ENCODE peak calls at places on chromosomes 16 and 17, in four cellular contexts. R is lower leg skin, O is A549, C is AG10803. Z is an unnamed sample.

GRCh38 chr17:74746922-74747321 is 1.5 kb upstream of the NHERF1 start:
- DNase-seq in C (no peak), O (no peak), R (no peak), Z (no peak)

GRCh38 chr16:81778861-81779539 is at the start of gene PLCG2:
- DNase-seq in O (peak), C (no peak), R (peak), Z (peak)

GRCh38 chr17:55233840-55234239 is 30.9 kb upstream of the HLF start:
- DNase-seq in O (no peak), R (no peak), C (no peak), Z (no peak)

GRCh38 chr16:49353650-49354049 is 20.0 kb upstream of the C16orf78 start:
- DNase-seq in O (no peak), C (no peak), R (no peak), Z (no peak)

GRCh38 chr16:69942099-69942491 is 9.0 kb upstream of the CLEC18A start:
- DNase-seq in C (no peak), R (no peak), O (no peak), Z (no peak)

GRCh38 chr16:1006781-1007180 is 25.2 kb downstream of the SOX8 start:
- DNase-seq in O (no peak), C (no peak), R (no peak), Z (no peak)

GRCh38 chr17:15406081-15406480 is 61.3 kb downstream of the CDRT4 start:
- DNase-seq in O (no peak), R (no peak), C (no peak), Z (no peak)

GRCh38 chr17:59372138-59372751 is 40.8 kb downstream of the YPEL2 start:
- DNase-seq in R (peak), C (peak), O (no peak), Z (peak)

GRCh38 chr16:66678314-66678713 is 18.2 kb downstream of the CMTM4 start:
- DNase-seq in O (no peak), R (no peak), C (peak), Z (no peak)

GRCh38 chr16:53052519-53053501 is at the start of gene CHD9NB:
- DNase-seq in C (peak), R (peak), O (peak), Z (peak)

GRCh38 chr17:18065546-18065945 is 22.2 kb upstream of the DRG2 start:
- DNase-seq in C (no peak), R (no peak), O (no peak), Z (no peak)

GRCh38 chr16:27617678-27618077 is 67.7 kb downstream of the KATNIP start:
- DNase-seq in R (no peak), O (no peak), C (no peak), Z (no peak)

GRCh38 chr17:79852748-79853147 is 13.5 kb upstream of the CBX4 start:
- DNase-seq in R (no peak), C (peak), O (peak), Z (no peak)

GRCh38 chr17:82408288-82408937 is 9.7 kb upstream of the HEXD start:
- DNase-seq in C (no peak), R (no peak), O (no peak), Z (no peak)

GRCh38 chr17:40458001-40458791 is 14.9 kb downstream of the IGFBP4 start:
- DNase-seq in C (peak), R (no peak), O (peak), Z (no peak)

GRCh38 chr17:40452921-40453378 is 9.7 kb downstream of the IGFBP4 start:
- DNase-seq in R (no peak), O (peak), C (no peak), Z (no peak)

GRCh38 chr17:39114744-39115534 is 36.5 kb downstream of the PLXDC1 start:
- DNase-seq in O (no peak), R (no peak), C (peak), Z (no peak)

DNA sequence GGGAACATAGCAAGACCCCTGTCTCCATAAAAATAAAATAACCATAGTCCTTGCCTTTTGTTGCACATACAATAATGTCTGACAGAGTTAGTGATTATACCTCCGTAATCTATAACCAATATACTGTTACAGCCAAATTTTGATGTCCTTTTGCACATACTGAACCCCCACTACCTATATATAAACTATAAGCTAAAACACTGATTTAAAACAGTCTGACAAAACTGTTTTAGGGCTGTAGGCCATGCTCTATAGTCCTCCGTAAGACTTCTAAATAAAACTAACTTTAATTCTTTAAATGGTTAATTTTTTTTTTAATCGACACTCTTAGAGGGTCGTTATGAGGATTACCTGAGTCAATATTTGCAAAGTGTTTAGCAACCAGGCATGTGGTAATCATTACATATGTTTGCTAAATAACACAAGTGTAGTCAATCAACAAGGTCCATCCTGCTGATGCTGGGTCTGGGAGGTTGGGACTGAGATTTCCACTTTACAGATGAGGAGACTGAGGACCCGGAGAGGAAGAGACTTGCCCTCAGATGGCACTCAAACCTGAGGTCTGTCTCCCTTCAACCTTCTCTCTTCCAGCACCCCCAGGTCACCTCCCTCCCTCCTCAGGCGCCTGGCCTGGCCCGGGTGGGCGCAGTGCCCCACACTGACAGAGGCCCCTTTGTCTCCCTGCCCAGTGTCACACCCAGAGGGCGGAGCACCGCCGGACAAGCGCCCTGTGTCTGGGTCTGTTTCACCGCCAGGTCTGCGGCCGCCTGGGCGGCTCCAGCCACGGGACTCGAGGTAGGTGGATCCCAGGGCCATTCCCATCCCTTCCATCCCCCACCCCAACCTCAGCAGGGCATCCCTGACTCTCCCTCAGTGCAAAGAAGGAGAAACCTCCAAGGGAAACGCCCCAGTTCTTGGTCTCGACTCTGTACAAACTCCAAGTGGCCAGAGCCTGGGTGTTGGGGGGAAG is 10.3 kb downstream of the ZNF385C start:
- DNase-seq in O (no peak), R (no peak), C (no peak), Z (no peak)
- TF ChIP-seq CTCF in O (no peak), R (no peak), C (no peak), Z (no peak)

DNA sequence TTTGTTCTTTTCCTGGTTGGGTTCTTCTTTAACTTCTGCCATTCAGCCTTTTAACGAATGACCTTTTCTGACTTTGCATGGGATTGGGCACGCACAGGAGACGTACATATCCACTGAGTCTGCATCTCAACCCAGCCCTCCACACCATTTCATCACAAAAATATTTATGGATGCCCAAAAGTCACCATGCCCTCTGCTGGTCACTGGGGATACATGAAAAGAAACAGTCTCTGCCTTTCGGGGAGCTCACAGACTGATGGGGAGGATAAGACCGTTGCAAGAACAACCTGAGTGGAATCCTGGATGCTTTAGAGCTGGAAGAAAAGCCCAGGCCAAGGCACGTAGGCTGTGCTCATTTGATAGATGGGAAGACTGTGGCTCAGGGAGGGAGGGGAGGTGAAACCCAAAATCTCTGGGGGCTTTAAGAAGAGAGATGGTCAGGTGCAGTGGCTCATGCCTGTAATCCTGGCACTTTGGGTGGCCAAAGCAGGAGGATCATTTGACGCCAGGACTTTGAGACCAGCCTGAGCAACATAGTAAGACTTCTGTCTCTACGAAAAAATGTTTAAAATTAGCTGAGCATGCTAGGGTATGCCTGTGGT is 7.9 kb upstream of the MT2A start:
- DNase-seq in O (peak), C (peak), R (peak), Z (peak)
- TF ChIP-seq CTCF in O (peak), C (peak), R (no peak), Z (peak)

DNA sequence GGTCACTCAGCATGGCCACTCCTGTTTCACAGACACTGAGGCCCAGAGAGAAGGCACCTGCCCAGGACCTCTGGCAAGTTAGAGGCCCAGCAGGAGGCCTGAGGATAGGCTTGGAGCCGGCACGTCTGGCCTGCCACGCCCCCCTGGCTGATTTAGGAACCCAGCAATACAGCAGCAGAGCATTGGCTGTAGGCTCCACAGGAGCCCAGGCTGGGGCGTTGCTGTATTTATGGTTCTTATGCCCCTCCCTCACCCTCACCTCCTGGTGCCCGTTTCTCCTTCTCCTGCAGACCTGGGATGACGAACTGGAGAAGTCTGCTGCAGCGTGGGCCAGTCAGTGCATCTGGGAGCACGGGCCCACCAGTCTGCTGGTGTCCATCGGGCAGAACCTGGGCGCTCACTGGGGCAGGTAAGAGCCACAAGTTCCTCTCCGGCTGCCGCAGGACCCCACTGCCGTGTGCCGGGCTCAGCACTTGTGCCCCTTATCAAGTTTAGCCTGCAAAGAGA is 25.8 kb downstream of the CRISPLD2 start:
- DNase-seq in C (no peak), O (no peak), R (no peak), Z (no peak)
- TF ChIP-seq CTCF in C (no peak), O (no peak), R (no peak), Z (no peak)

GRCh38 chr17:78362671-78363070 is 2.8 kb upstream of the SOCS3 start:
- DNase-seq in C (no peak), R (no peak), O (no peak), Z (no peak)
- TF ChIP-seq CTCF in C (peak), R (no peak), O (no peak), Z (no peak)